ENCODE peak calls at places on chromosomes 16 and 17, in four cellular contexts. B is GM12878, A is HepG2, U is H1. Z is an unnamed sample.

GRCh38 chr16:14280541-14280940 is 209.4 kb downstream of the MRTFB start:
- DNase-seq in B (no peak), A (no peak), U (no peak), Z (no peak)

GRCh38 chr17:17229416-17230098 is 7.4 kb downstream of the FLCN start:
- DNase-seq in B (no peak), A (no peak), U (no peak), Z (no peak)

GRCh38 chr16:22375117-22375962 is 921 bp upstream of the CDR2 start:
- DNase-seq in B (no peak), A (peak; percentile 42), U (no peak), Z (no peak)

GRCh38 chr16:86145669-86146068 is 246.7 kb downstream of the IRF8 start:
- DNase-seq in B (no peak), A (no peak), U (no peak), Z (no peak)

GRCh38 chr17:27651411-27652345 is 20.7 kb downstream of the LGALS9 start:
- DNase-seq in B (no peak), A (peak; percentile 23), U (no peak), Z (peak; percentile 8)

GRCh38 chr16:21704733-21705132 is 41.0 kb downstream of the OTOA start:
- DNase-seq in B (no peak), A (no peak), U (no peak), Z (no peak)

GRCh38 chr17:385195-385835 is 32.7 kb upstream of the RPH3AL start:
- DNase-seq in B (no peak), A (no peak), U (no peak), Z (no peak)

GRCh38 chr17:3474212-3474611 is 1.6 kb upstream of the ASPA start:
- DNase-seq in B (no peak), A (peak; percentile 81), U (no peak), Z (no peak)

GRCh38 chr17:28497931-28498330 is 8.2 kb upstream of the FOXN1 start:
- DNase-seq in B (no peak), A (no peak), U (no peak), Z (no peak)

GRCh38 chr17:81683208-81683583 is 401 bp downstream of the ARL16 start:
- DNase-seq in B (no peak), A (no peak), U (no peak), Z (no peak)

GRCh38 chr17:38739305-38739704 is 8.8 kb downstream of the PCGF2 start:
- DNase-seq in B (no peak), A (no peak), U (no peak), Z (no peak)

GRCh38 chr17:50346313-50347086 is 574 bp downstream of the XYLT2 start:
- DNase-seq in B (no peak), A (no peak), U (no peak), Z (no peak)

GRCh38 chr17:869567-870530 is 87.7 kb downstream of the MRM3 start:
- DNase-seq in B (no peak), A (no peak), U (no peak), Z (no peak)

GRCh38 chr17:83201206-83202001 is 122.0 kb downstream of the METRNL start:
- DNase-seq in B (no peak), A (no peak), U (no peak), Z (no peak)

GRCh38 chr16:25060920-25061319 is 45.8 kb upstream of the ARHGAP17 start:
- DNase-seq in B (no peak), A (no peak), U (no peak), Z (no peak)

GRCh38 chr16:50680907-50681885 is at the start of gene SNX20:
- DNase-seq in B (peak; percentile 63), A (no peak), U (no peak), Z (no peak)

GRCh38 chr16:8929086-8929748 is 34.5 kb downstream of the USP7 start:
- DNase-seq in B (peak; percentile 62), A (no peak), U (no peak), Z (no peak)

GRCh38 chr17:81254955-81255717 is 16.0 kb downstream of the NDUFAF8 start:
- DNase-seq in B (no peak), A (peak; percentile 45), U (peak; percentile 21), Z (no peak)

GRCh38 chr17:44191941-44192496 is 5.2 kb downstream of the TMUB2 start:
- DNase-seq in B (no peak), A (no peak), U (peak; percentile 44), Z (no peak)

GRCh38 chr16:74216319-74216718 is 80.3 kb upstream of the PSMD7 start:
- DNase-seq in B (no peak), A (no peak), U (no peak), Z (no peak)

GRCh38 chr17:56737741-56738161 is 96.0 kb downstream of the C17orf67 start:
- DNase-seq in B (no peak), A (no peak), U (no peak), Z (no peak)

GRCh38 chr16:5386989-5387388 is 289.4 kb upstream of the EEF2KMT start:
- DNase-seq in B (no peak), A (no peak), U (no peak), Z (no peak)

GRCh38 chr16:84096447-84097005 is 20.2 kb downstream of the MBTPS1 start:
- DNase-seq in B (no peak), A (peak; percentile 95), U (no peak), Z (no peak)

GRCh38 chr16:58021661-58022551 is 3.6 kb upstream of the MMP15 start:
- DNase-seq in B (no peak), A (no peak), U (no peak), Z (no peak)

GRCh38 chr16:58509256-58510096 is 5.8 kb upstream of the SETD6 start:
- DNase-seq in B (no peak), A (no peak), U (no peak), Z (no peak)

GRCh38 chr16:15650698-15651161 is 685 bp downstream of the NDE1 start:
- DNase-seq in B (no peak), A (no peak), U (no peak), Z (no peak)

GRCh38 chr17:82787081-82787848 is 35.4 kb downstream of the TBCD start:
- DNase-seq in B (no peak), A (no peak), U (no peak), Z (no peak)

DNA sequence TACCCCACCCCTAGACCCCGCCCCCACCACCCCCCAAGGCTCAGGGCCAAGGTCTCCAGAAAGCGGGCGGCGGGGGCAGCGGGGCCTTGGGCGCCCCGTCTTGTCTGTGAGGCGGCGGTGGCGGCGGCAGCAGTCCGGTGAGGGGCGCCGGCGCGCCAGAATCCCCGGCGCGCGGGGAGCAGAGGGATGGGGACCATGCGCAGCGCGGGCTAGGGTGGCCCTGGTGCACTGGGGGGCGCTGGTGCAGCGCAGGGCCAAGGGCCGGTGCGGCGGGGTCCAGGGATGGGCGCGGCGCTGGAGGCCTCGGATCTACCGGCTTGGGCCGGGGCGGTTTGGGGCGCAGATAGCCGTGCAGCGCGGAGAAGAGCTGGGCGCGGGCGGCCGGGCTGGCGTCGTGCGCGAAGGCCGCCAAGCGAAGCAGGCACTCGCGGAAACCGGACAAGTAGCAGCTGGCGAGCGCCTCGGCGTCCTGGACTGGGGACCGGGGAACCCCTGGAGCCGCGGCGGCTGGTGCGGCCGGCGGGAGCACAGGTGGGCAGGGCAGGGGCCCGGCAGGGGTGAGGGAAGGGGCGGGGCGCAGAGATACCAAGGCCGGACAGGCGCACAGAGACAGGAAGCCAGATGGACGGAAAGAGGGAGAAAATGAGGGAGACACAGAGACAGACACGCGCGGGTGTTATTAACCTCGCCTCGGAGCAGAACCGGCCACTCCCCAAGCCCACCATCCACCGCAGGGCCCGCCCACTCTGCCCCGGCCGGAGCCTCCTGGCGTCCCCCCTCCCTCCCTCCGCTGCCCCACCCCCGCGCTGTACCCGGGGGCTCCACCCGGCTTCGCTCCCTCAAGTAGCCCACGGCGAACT is 2.1 kb downstream of the HES7 start:
- DNase-seq in B (no peak), A (no peak), U (no peak), Z (no peak)
- TF ChIP-seq SUZ12 in B (no peak), A (no peak), U (no peak), Z (no peak)

GRCh38 chr17:70345061-70345460 is 175.7 kb downstream of the KCNJ2 start:
- DNase-seq in B (no peak), A (no peak), U (no peak), Z (no peak)
- TF ChIP-seq ZNF274 in B (no peak), A (no peak), U (no peak), Z (no peak)

DNA sequence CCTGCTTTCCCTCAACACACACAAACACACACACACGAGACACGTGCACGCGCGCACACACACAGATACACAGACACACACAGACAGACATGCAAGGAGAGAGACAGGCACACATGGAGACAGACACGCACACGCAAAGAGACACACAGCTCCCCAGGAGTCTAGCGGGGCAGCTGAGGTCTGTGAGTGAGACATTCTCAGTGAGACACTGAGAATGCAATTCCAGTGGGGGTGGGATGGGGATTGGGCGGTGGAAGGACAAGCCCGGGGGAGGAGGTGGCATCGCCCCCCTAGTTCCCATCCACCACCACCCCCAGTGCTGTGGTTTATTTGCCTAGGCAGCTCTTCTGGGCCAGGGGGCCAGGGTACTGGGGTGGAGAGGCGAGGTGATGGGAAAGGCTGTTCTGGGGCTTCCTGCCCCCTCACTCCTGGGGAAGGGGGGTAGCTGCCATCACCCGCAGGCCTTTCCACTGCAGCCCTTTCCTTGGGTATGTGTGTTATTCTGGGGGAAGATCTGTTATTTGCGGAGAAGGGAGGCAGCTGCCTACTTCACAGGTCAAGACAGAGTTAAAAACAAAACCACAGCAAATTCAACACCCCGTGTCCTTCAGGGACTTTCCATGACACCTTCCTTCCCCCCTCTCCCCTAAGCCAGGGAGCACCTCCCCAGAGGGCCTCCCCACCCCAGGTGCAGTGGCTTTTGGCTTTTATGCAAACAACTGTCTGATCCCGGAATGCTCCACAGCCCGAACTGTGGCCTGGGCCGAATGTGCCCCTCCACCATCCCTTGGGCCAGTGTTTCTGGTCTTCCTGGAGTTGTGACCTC is 18.0 kb downstream of the GRB7 start:
- DNase-seq in B (peak; percentile 84), A (peak; percentile 23), U (no peak), Z (no peak)
- TF ChIP-seq SUZ12 in B (no peak), A (no peak), U (no peak), Z (no peak)

GRCh38 chr16:81638286-81638945 is 140.7 kb upstream of the PLCG2 start:
- DNase-seq in B (no peak), A (no peak), U (no peak), Z (no peak)
- TF ChIP-seq ZNF274 in B (no peak), A (no peak), U (no peak), Z (no peak)

GRCh38 chr16:67989322-67990017 is 9.2 kb upstream of the DPEP3 start:
- DNase-seq in B (no peak), A (no peak), U (no peak), Z (no peak)

GRCh38 chr16:67995423-67995822 is 3.9 kb downstream of the DPEP2 start:
- DNase-seq in B (no peak), A (no peak), U (no peak), Z (no peak)

GRCh38 chr16:67990018-67990386 is 9.3 kb downstream of the DPEP2 start:
- DNase-seq in B (no peak), A (no peak), U (no peak), Z (no peak)

GRCh38 chr16:67992661-67993206 is 6.5 kb downstream of the DPEP2 start:
- DNase-seq in B (no peak), A (no peak), U (no peak), Z (no peak)

GRCh38 chr16:67993207-67994036 is 5.9 kb downstream of the DPEP2 start:
- DNase-seq in B (no peak), A (peak; percentile 69), U (no peak), Z (no peak)
- TF ChIP-seq SUZ12 in B (no peak), A (no peak), U (no peak), Z (no peak)